ENCODE peak calls at places on chromosomes 2 and 18, in five cellular contexts. Z is endothelial cell, M is cardiac muscle cell, V is GM23248, Y is M059J. E is an unnamed sample.

GRCh38 chr2:162090109-162090508 is 16.1 kb upstream of the DPP4 start:
- DNase-seq in Z (no peak), M (peak), V (peak), Y (no peak), E (no peak)

GRCh38 chr2:196224767-196225166 is 53.4 kb upstream of the STK17B start:
- DNase-seq in Z (no peak), M (no peak), V (no peak), Y (no peak), E (no peak)

GRCh38 chr18:67771271-67771670 is 254.8 kb upstream of the DSEL start:
- DNase-seq in Z (no peak), M (peak), V (peak), Y (peak), E (no peak)

GRCh38 chr2:105875241-105875640 is 130.5 kb downstream of the NCK2 start:
- DNase-seq in Z (no peak), M (no peak), V (no peak), Y (no peak), E (no peak)

GRCh38 chr2:20227894-20228505 is 3.1 kb upstream of the SDC1 start:
- DNase-seq in Z (no peak), M (no peak), V (no peak), Y (no peak), E (no peak)

GRCh38 chr2:144453039-144453336 is 66.9 kb downstream of the ZEB2 start:
- DNase-seq in Z (peak), M (peak), V (peak), Y (no peak), E (no peak)

GRCh38 chr2:37441055-37441454 is 96.6 kb downstream of the QPCT start:
- DNase-seq in Z (no peak), M (no peak), V (no peak), Y (peak), E (no peak)

GRCh38 chr18:79903071-79903635 is 48.3 kb downstream of the SLC66A2 start:
- DNase-seq in Z (no peak), M (no peak), V (no peak), Y (no peak), E (no peak)

GRCh38 chr2:7417845-7418244 is 500.6 kb downstream of the RNF144A start:
- DNase-seq in Z (no peak), M (no peak), V (no peak), Y (no peak), E (no peak)

GRCh38 chr2:159131267-159131790 is 155.2 kb downstream of the WDSUB1 start:
- DNase-seq in Z (no peak), M (no peak), V (no peak), Y (no peak), E (no peak)

GRCh38 chr18:32093106-32093511 is 1.4 kb downstream of the RNF138 start:
- DNase-seq in Z (peak), M (peak), V (peak), Y (peak), E (no peak)

GRCh38 chr18:11871501-11871900 is 20.3 kb downstream of the CHMP1B start:
- DNase-seq in Z (no peak), M (no peak), V (no peak), Y (no peak), E (no peak)

GRCh38 chr2:9179572-9180201 is 26.9 kb upstream of the ASAP2 start:
- DNase-seq in Z (no peak), M (peak), V (peak), Y (peak), E (no peak)

GRCh38 chr2:7736646-7737305 is 819.6 kb downstream of the RNF144A start:
- DNase-seq in Z (no peak), M (no peak), V (peak), Y (no peak), E (no peak)

GRCh38 chr2:207469953-207470699 is 59.6 kb upstream of the CREB1 start:
- DNase-seq in Z (no peak), M (no peak), V (no peak), Y (no peak), E (no peak)

GRCh38 chr18:39037925-39038324 is 1472.3 kb upstream of the CELF4 start:
- DNase-seq in Z (no peak), M (no peak), V (no peak), Y (no peak), E (no peak)

GRCh38 chr2:191917967-191918651 is 71.2 kb upstream of the CAVIN2 start:
- DNase-seq in Z (no peak), M (peak), V (no peak), Y (no peak), E (no peak)

GRCh38 chr18:46275370-46275769 is 171.2 kb downstream of the HAUS1 start:
- DNase-seq in Z (no peak), M (no peak), V (no peak), Y (peak), E (no peak)

GRCh38 chr2:121017411-121017810 is 267.6 kb downstream of the TFCP2L1 start:
- DNase-seq in Z (no peak), M (no peak), V (no peak), Y (no peak), E (no peak)

GRCh38 chr2:27493948-27494283 is 1.1 kb downstream of the FNDC4 start:
- DNase-seq in Z (no peak), M (no peak), V (no peak), Y (no peak), E (no peak)

GRCh38 chr18:59303006-59303405 is 15.4 kb downstream of the CPLX4 start:
- DNase-seq in Z (no peak), M (no peak), V (no peak), Y (no peak), E (no peak)

GRCh38 chr2:26849056-26850001 is 1.4 kb downstream of the DPYSL5 start:
- DNase-seq in Z (no peak), M (no peak), V (no peak), Y (no peak), E (no peak)

GRCh38 chr2:158321264-158321663 is 135.3 kb downstream of the CCDC148 start:
- DNase-seq in Z (no peak), M (peak), V (peak), Y (peak), E (no peak)

GRCh38 chr2:170716851-170717598 is 1.9 kb downstream of the SP5 start:
- DNase-seq in Z (peak), M (peak), V (peak), Y (no peak), E (no peak)

GRCh38 chr2:85179541-85179940 is 46.3 kb downstream of the TCF7L1 start:
- DNase-seq in Z (no peak), M (no peak), V (no peak), Y (no peak), E (no peak)

GRCh38 chr2:68448671-68449394 is 18.3 kb downstream of the FBXO48 start:
- DNase-seq in Z (no peak), M (no peak), V (no peak), Y (no peak), E (no peak)